ENCODE peak calls at places on chromosome 16, in six cellular contexts. One of them, this sample, is unnamed.

GRCh38 chr16:79664407-79664806 is 63.9 kb upstream of the MAF start:
- DNase-seq in left ventricle myocardium inferior: no peak
- DNase-seq in esophagus squamous epithelium: no peak
- DNase-seq in sigmoid colon: no peak
- DNase-seq in SJSA1: no peak
- DNase-seq in CD4-positive, CD25-positive, alpha-beta regulatory T cell: no peak
- DNase-seq in this sample: no peak

GRCh38 chr16:4404967-4405696 is 11.3 kb downstream of the CORO7 start:
- DNase-seq in sigmoid colon: peak; percentile 66
- DNase-seq in CD4-positive, CD25-positive, alpha-beta regulatory T cell: no peak
- DNase-seq in left ventricle myocardium inferior: no peak
- DNase-seq in esophagus squamous epithelium: no peak
- DNase-seq in SJSA1: no peak
- DNase-seq in this sample: no peak

GRCh38 chr16:89471225-89471624 is 19.1 kb downstream of the ANKRD11 start:
- DNase-seq in CD4-positive, CD25-positive, alpha-beta regulatory T cell: no peak
- DNase-seq in sigmoid colon: no peak
- DNase-seq in left ventricle myocardium inferior: no peak
- DNase-seq in esophagus squamous epithelium: no peak
- DNase-seq in SJSA1: no peak
- DNase-seq in this sample: peak; percentile 82

GRCh38 chr16:78034530-78034929 is 12.2 kb downstream of the CLEC3A start:
- DNase-seq in sigmoid colon: no peak
- DNase-seq in esophagus squamous epithelium: no peak
- DNase-seq in CD4-positive, CD25-positive, alpha-beta regulatory T cell: no peak
- DNase-seq in SJSA1: no peak
- DNase-seq in left ventricle myocardium inferior: no peak
- DNase-seq in this sample: no peak

GRCh38 chr16:71746442-71747046 is 22.0 kb upstream of the PHLPP2 start:
- DNase-seq in sigmoid colon: no peak
- DNase-seq in left ventricle myocardium inferior: no peak
- DNase-seq in SJSA1: peak; percentile 10
- DNase-seq in esophagus squamous epithelium: no peak
- DNase-seq in CD4-positive, CD25-positive, alpha-beta regulatory T cell: peak; percentile 9
- DNase-seq in this sample: peak; percentile 67

GRCh38 chr16:22813946-22814325 is at the start of gene HS3ST2:
- DNase-seq in esophagus squamous epithelium: no peak
- DNase-seq in SJSA1: no peak
- DNase-seq in sigmoid colon: peak; percentile 64
- DNase-seq in CD4-positive, CD25-positive, alpha-beta regulatory T cell: no peak
- DNase-seq in left ventricle myocardium inferior: peak; percentile 35
- DNase-seq in this sample: peak; percentile 59

GRCh38 chr16:69925311-69925710 is 25.8 kb upstream of the CLEC18A start:
- DNase-seq in CD4-positive, CD25-positive, alpha-beta regulatory T cell: no peak
- DNase-seq in sigmoid colon: no peak
- DNase-seq in esophagus squamous epithelium: no peak
- DNase-seq in left ventricle myocardium inferior: no peak
- DNase-seq in SJSA1: no peak
- DNase-seq in this sample: no peak

GRCh38 chr16:85668676-85669424 is 19.9 kb downstream of the GINS2 start:
- DNase-seq in esophagus squamous epithelium: no peak
- DNase-seq in CD4-positive, CD25-positive, alpha-beta regulatory T cell: no peak
- DNase-seq in left ventricle myocardium inferior: no peak
- DNase-seq in SJSA1: no peak
- DNase-seq in sigmoid colon: peak; percentile 30
- DNase-seq in this sample: no peak

GRCh38 chr16:83356266-83356665 is 451.5 kb upstream of the HSBP1 start:
- DNase-seq in left ventricle myocardium inferior: no peak
- DNase-seq in esophagus squamous epithelium: no peak
- DNase-seq in CD4-positive, CD25-positive, alpha-beta regulatory T cell: no peak
- DNase-seq in sigmoid colon: no peak
- DNase-seq in SJSA1: peak; percentile 29
- DNase-seq in this sample: peak; percentile 78

GRCh38 chr16:84144859-84145639 is at the start of the genes DNAAF1 and HSDL1:
- DNase-seq in left ventricle myocardium inferior: peak; percentile 91
- DNase-seq in CD4-positive, CD25-positive, alpha-beta regulatory T cell: peak; percentile 92
- DNase-seq in esophagus squamous epithelium: peak; percentile 24
- DNase-seq in SJSA1: peak; percentile 85
- DNase-seq in sigmoid colon: peak; percentile 94
- DNase-seq in this sample: peak; percentile 95

DNA sequence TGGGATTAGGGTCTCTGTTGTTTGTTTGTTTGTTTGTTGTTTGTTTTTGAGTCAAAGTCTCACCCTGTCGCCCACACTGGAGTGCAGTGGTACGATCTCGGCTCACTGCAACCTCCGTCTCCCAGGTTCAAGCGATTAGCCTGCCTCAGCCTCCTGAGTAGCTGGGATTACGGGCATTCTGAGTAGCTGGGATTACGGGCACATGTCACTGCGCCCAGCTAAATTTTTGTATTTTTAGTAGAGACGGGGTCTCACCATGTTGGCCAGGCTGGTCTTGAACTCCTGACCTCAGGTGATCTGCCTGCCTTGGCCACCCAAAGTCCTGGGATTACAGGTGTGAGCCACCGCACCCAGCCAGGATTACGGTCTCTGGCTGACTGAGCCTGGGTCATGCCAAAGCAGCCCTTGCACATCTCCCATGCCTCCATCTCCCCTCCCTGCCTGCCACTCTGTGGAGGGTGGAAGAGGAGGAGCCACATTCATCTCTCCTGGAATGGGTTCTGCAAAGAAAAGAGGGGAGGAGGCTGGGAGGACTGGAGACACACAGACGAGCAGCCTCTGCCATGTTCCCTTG is 59.2 kb downstream of the BEAN1 start:
- DNase-seq in SJSA1: no peak
- DNase-seq in sigmoid colon: peak; percentile 48
- DNase-seq in esophagus squamous epithelium: no peak
- DNase-seq in left ventricle myocardium inferior: no peak
- DNase-seq in CD4-positive, CD25-positive, alpha-beta regulatory T cell: no peak
- DNase-seq in this sample: no peak
- H3K27ac ChIP-seq in SJSA1: no peak overlapping the region
- H3K27ac ChIP-seq in sigmoid colon: peak overlapping the region; percentile 45
- H3K27ac ChIP-seq in esophagus squamous epithelium: peak overlapping the region; percentile 62
- H3K27ac ChIP-seq in left ventricle myocardium inferior: peak overlapping the region; percentile 62
- H3K27ac ChIP-seq in CD4-positive, CD25-positive, alpha-beta regulatory T cell: no peak overlapping the region
- H3K27ac ChIP-seq in this sample: peak overlapping the region; percentile 10

GRCh38 chr16:81846105-81846504 is 67.0 kb downstream of the PLCG2 start:
- DNase-seq in sigmoid colon: no peak
- DNase-seq in CD4-positive, CD25-positive, alpha-beta regulatory T cell: no peak
- DNase-seq in esophagus squamous epithelium: no peak
- DNase-seq in SJSA1: no peak
- DNase-seq in left ventricle myocardium inferior: no peak
- DNase-seq in this sample: no peak

GRCh38 chr16:81838794-81839193 is 59.7 kb downstream of the PLCG2 start:
- DNase-seq in SJSA1: no peak
- DNase-seq in CD4-positive, CD25-positive, alpha-beta regulatory T cell: no peak
- DNase-seq in left ventricle myocardium inferior: no peak
- DNase-seq in esophagus squamous epithelium: no peak
- DNase-seq in sigmoid colon: no peak
- DNase-seq in this sample: peak; percentile 51

GRCh38 chr16:81843243-81843582 is 64.1 kb downstream of the PLCG2 start:
- DNase-seq in CD4-positive, CD25-positive, alpha-beta regulatory T cell: no peak
- DNase-seq in SJSA1: no peak
- DNase-seq in left ventricle myocardium inferior: no peak
- DNase-seq in esophagus squamous epithelium: no peak
- DNase-seq in sigmoid colon: no peak
- DNase-seq in this sample: peak; percentile 14

GRCh38 chr16:81841709-81842108 is 62.6 kb downstream of the PLCG2 start:
- DNase-seq in left ventricle myocardium inferior: no peak
- DNase-seq in esophagus squamous epithelium: no peak
- DNase-seq in CD4-positive, CD25-positive, alpha-beta regulatory T cell: no peak
- DNase-seq in sigmoid colon: no peak
- DNase-seq in SJSA1: no peak
- DNase-seq in this sample: no peak

DNA sequence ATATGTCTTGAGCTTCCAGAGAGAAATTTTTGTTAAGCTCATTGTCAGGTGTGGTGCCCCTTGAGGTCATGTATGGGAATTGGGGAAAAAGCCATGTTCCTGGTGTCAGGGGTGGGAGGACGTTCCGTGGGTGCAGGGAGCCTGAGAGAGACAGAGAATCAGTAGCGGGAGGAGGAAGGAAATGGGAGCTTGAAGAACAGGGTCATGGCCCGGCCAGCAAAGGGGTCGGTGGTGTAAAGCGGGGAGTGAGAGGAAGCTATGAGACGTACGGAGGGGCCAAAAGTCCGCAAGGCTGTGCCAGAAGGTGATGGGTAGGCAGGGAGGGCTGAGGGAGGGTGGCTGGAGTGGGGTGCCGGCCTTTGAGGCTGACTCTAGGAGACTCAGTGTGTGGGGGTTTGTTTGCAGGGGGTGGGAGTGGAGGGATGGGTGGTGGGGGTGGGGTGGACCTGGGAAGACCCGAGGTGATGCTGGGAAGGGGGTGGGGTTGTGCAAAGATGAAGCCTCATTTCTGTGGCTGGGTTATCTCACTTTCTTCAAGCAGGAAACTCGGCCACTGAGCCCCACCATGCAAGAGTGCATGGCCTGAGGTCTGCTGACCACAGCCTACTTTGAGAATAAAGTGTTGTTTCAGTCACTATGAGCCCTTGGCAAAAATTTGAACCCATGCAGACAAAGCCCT is 63.6 kb downstream of the PLCG2 start:
- DNase-seq in sigmoid colon: no peak
- DNase-seq in esophagus squamous epithelium: no peak
- DNase-seq in left ventricle myocardium inferior: no peak
- DNase-seq in CD4-positive, CD25-positive, alpha-beta regulatory T cell: no peak
- DNase-seq in SJSA1: no peak
- DNase-seq in this sample: no peak
- H3K4me3 ChIP-seq in sigmoid colon: no peak overlapping the region
- H3K4me3 ChIP-seq in esophagus squamous epithelium: no peak overlapping the region
- H3K4me3 ChIP-seq in left ventricle myocardium inferior: no peak overlapping the region
- H3K4me3 ChIP-seq in CD4-positive, CD25-positive, alpha-beta regulatory T cell: no peak overlapping the region
- H3K4me3 ChIP-seq in SJSA1: no peak overlapping the region
- H3K4me3 ChIP-seq in this sample: no peak overlapping the region

GRCh38 chr16:856811-857210 is 56.3 kb upstream of the GNG13 start:
- DNase-seq in CD4-positive, CD25-positive, alpha-beta regulatory T cell: no peak
- DNase-seq in left ventricle myocardium inferior: no peak
- DNase-seq in esophagus squamous epithelium: no peak
- DNase-seq in sigmoid colon: no peak
- DNase-seq in SJSA1: no peak
- DNase-seq in this sample: no peak

GRCh38 chr16:854808-855410 is 54.4 kb upstream of the GNG13 start:
- DNase-seq in left ventricle myocardium inferior: no peak
- DNase-seq in CD4-positive, CD25-positive, alpha-beta regulatory T cell: no peak
- DNase-seq in esophagus squamous epithelium: no peak
- DNase-seq in sigmoid colon: no peak
- DNase-seq in SJSA1: no peak
- DNase-seq in this sample: no peak

GRCh38 chr16:855471-855870 is 54.9 kb upstream of the GNG13 start:
- DNase-seq in sigmoid colon: no peak
- DNase-seq in SJSA1: no peak
- DNase-seq in CD4-positive, CD25-positive, alpha-beta regulatory T cell: no peak
- DNase-seq in left ventricle myocardium inferior: no peak
- DNase-seq in esophagus squamous epithelium: no peak
- DNase-seq in this sample: no peak

GRCh38 chr16:853981-854807 is 53.7 kb upstream of the GNG13 start:
- DNase-seq in SJSA1: no peak
- DNase-seq in sigmoid colon: no peak
- DNase-seq in CD4-positive, CD25-positive, alpha-beta regulatory T cell: no peak
- DNase-seq in left ventricle myocardium inferior: no peak
- DNase-seq in esophagus squamous epithelium: no peak
- DNase-seq in this sample: no peak

GRCh38 chr16:856101-856500 is 55.6 kb upstream of the GNG13 start:
- DNase-seq in left ventricle myocardium inferior: no peak
- DNase-seq in esophagus squamous epithelium: no peak
- DNase-seq in SJSA1: no peak
- DNase-seq in sigmoid colon: no peak
- DNase-seq in CD4-positive, CD25-positive, alpha-beta regulatory T cell: no peak
- DNase-seq in this sample: no peak
- H3K27ac ChIP-seq in left ventricle myocardium inferior: no peak overlapping the region
- H3K27ac ChIP-seq in esophagus squamous epithelium: no peak overlapping the region
- H3K27ac ChIP-seq in SJSA1: no peak overlapping the region
- H3K27ac ChIP-seq in sigmoid colon: no peak overlapping the region
- H3K27ac ChIP-seq in CD4-positive, CD25-positive, alpha-beta regulatory T cell: no peak overlapping the region
- H3K27ac ChIP-seq in this sample: no peak overlapping the region

DNA sequence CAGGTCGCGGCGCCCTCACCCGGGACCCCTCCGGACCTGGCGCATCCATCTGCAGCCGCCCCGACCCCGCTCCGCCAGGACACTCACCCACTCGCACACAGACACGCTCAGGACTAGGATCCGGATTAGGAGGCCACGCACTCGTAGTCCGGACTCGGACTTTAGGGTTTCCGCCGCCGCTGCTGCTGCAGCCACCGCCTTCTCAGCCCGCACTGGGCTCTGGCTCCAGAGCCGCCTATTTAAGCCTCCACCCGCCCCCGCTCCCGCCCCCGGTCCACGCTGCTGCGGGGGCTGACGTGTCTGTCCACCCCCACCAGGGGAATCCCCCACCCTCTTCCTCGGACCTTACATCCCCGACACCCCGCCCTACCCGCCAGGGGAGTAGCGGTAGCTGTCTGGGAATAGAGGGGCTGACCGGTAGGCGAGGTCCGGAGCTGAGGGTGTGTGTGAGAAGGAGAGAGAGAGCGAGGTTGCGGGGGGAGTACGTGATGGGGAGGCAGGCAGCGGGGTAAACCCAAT is at the start of gene RRAD:
- DNase-seq in sigmoid colon: peak; percentile 77
- DNase-seq in esophagus squamous epithelium: no peak
- DNase-seq in SJSA1: no peak
- DNase-seq in CD4-positive, CD25-positive, alpha-beta regulatory T cell: no peak
- DNase-seq in left ventricle myocardium inferior: peak; percentile 68
- DNase-seq in this sample: peak; percentile 54
- H3K4me3 ChIP-seq in sigmoid colon: peak within 1 kb of the TSS; percentile 51
- H3K4me3 ChIP-seq in esophagus squamous epithelium: peak within 1 kb of the TSS; percentile 68
- H3K4me3 ChIP-seq in SJSA1: peak within 1 kb of the TSS; percentile 33
- H3K4me3 ChIP-seq in CD4-positive, CD25-positive, alpha-beta regulatory T cell: no peak within 1 kb of the TSS
- H3K4me3 ChIP-seq in left ventricle myocardium inferior: peak within 1 kb of the TSS; percentile 80
- H3K4me3 ChIP-seq in this sample: peak within 1 kb of the TSS; percentile 51

GRCh38 chr16:1458977-1459341 is 14.6 kb upstream of the CCDC154 start:
- DNase-seq in esophagus squamous epithelium: no peak
- DNase-seq in CD4-positive, CD25-positive, alpha-beta regulatory T cell: no peak
- DNase-seq in left ventricle myocardium inferior: no peak
- DNase-seq in SJSA1: no peak
- DNase-seq in sigmoid colon: no peak
- DNase-seq in this sample: no peak
- H3K27ac ChIP-seq in esophagus squamous epithelium: no peak overlapping the region
- H3K27ac ChIP-seq in CD4-positive, CD25-positive, alpha-beta regulatory T cell: no peak overlapping the region
- H3K27ac ChIP-seq in left ventricle myocardium inferior: no peak overlapping the region
- H3K27ac ChIP-seq in SJSA1: no peak overlapping the region
- H3K27ac ChIP-seq in sigmoid colon: no peak overlapping the region
- H3K27ac ChIP-seq in this sample: no peak overlapping the region

GRCh38 chr16:56636616-56637413 is 1.7 kb upstream of the MT1A start:
- DNase-seq in esophagus squamous epithelium: no peak
- DNase-seq in CD4-positive, CD25-positive, alpha-beta regulatory T cell: no peak
- DNase-seq in SJSA1: no peak
- DNase-seq in left ventricle myocardium inferior: no peak
- DNase-seq in sigmoid colon: no peak
- DNase-seq in this sample: no peak

GRCh38 chr16:56635441-56635967 is 3.0 kb upstream of the MT1A start:
- DNase-seq in esophagus squamous epithelium: no peak
- DNase-seq in sigmoid colon: no peak
- DNase-seq in CD4-positive, CD25-positive, alpha-beta regulatory T cell: no peak
- DNase-seq in SJSA1: no peak
- DNase-seq in left ventricle myocardium inferior: no peak
- DNase-seq in this sample: no peak

GRCh38 chr16:56640076-56640475 is 1.6 kb downstream of the MT1A start:
- DNase-seq in left ventricle myocardium inferior: no peak
- DNase-seq in CD4-positive, CD25-positive, alpha-beta regulatory T cell: no peak
- DNase-seq in sigmoid colon: no peak
- DNase-seq in esophagus squamous epithelium: no peak
- DNase-seq in SJSA1: no peak
- DNase-seq in this sample: no peak

GRCh38 chr16:56639045-56639444 is 579 bp downstream of the MT1A start:
- DNase-seq in esophagus squamous epithelium: no peak
- DNase-seq in SJSA1: no peak
- DNase-seq in left ventricle myocardium inferior: no peak
- DNase-seq in CD4-positive, CD25-positive, alpha-beta regulatory T cell: no peak
- DNase-seq in sigmoid colon: no peak
- DNase-seq in this sample: no peak

GRCh38 chr16:56637814-56638750 is at the start of gene MT1A:
- DNase-seq in CD4-positive, CD25-positive, alpha-beta regulatory T cell: no peak
- DNase-seq in esophagus squamous epithelium: no peak
- DNase-seq in SJSA1: no peak
- DNase-seq in sigmoid colon: peak; percentile 87
- DNase-seq in left ventricle myocardium inferior: peak; percentile 83
- DNase-seq in this sample: peak; percentile 74
- H3K4me3 ChIP-seq in CD4-positive, CD25-positive, alpha-beta regulatory T cell: no peak within 1 kb of the TSS
- H3K4me3 ChIP-seq in esophagus squamous epithelium: peak within 1 kb of the TSS; percentile 45
- H3K4me3 ChIP-seq in SJSA1: no peak within 1 kb of the TSS
- H3K4me3 ChIP-seq in sigmoid colon: peak within 1 kb of the TSS; percentile 12
- H3K4me3 ChIP-seq in left ventricle myocardium inferior: peak within 1 kb of the TSS; percentile 70
- H3K4me3 ChIP-seq in this sample: peak within 1 kb of the TSS; percentile 83

This sample was measured in GM23248.